ENCODE peak calls at places on chromosome 7, in seven cellular contexts. One of them, this sample, is unnamed.

GRCh38 chr7:128160296-128160695 is 80.8 kb upstream of the LEP start:
- DNase-seq in Caco-2: no peak
- DNase-seq in AG04449: no peak
- DNase-seq in GOT3: no peak
- DNase-seq in AG09309: no peak
- DNase-seq in NCI-H1092: no peak
- DNase-seq in HT1080: no peak
- DNase-seq in this sample: no peak

GRCh38 chr7:81842361-81842760 is 72.5 kb upstream of the HGF start:
- DNase-seq in GOT3: no peak
- DNase-seq in Caco-2: no peak
- DNase-seq in HT1080: no peak
- DNase-seq in NCI-H1092: no peak
- DNase-seq in AG09309: no peak
- DNase-seq in AG04449: no peak
- DNase-seq in this sample: no peak

GRCh38 chr7:66739477-66739876 is 1.1 kb upstream of the RABGEF1 start:
- DNase-seq in NCI-H1092: no peak
- DNase-seq in AG04449: no peak
- DNase-seq in HT1080: no peak
- DNase-seq in GOT3: no peak
- DNase-seq in AG09309: no peak
- DNase-seq in Caco-2: no peak
- DNase-seq in this sample: no peak

GRCh38 chr7:84336303-84336702 is 141.7 kb upstream of the SEMA3A start:
- DNase-seq in GOT3: no peak
- DNase-seq in HT1080: no peak
- DNase-seq in AG09309: no peak
- DNase-seq in NCI-H1092: no peak
- DNase-seq in Caco-2: peak; percentile 66
- DNase-seq in AG04449: peak; percentile 76
- DNase-seq in this sample: no peak

GRCh38 chr7:25886387-25887240 is 265.4 kb upstream of the NFE2L3 start:
- DNase-seq in NCI-H1092: no peak
- DNase-seq in AG04449: no peak
- DNase-seq in HT1080: no peak
- DNase-seq in AG09309: no peak
- DNase-seq in Caco-2: no peak
- DNase-seq in GOT3: no peak
- DNase-seq in this sample: no peak

GRCh38 chr7:4014649-4015048 is 667.4 kb upstream of the FOXK1 start:
- DNase-seq in AG09309: no peak
- DNase-seq in AG04449: no peak
- DNase-seq in HT1080: no peak
- DNase-seq in Caco-2: no peak
- DNase-seq in NCI-H1092: no peak
- DNase-seq in GOT3: no peak
- DNase-seq in this sample: no peak

GRCh38 chr7:66542528-66543373 is 85.9 kb upstream of the KCTD7 start:
- DNase-seq in Caco-2: no peak
- DNase-seq in AG09309: no peak
- DNase-seq in AG04449: no peak
- DNase-seq in HT1080: peak; percentile 63
- DNase-seq in NCI-H1092: no peak
- DNase-seq in GOT3: no peak
- DNase-seq in this sample: no peak

GRCh38 chr7:12322287-12322902 is 81.3 kb downstream of the VWDE start:
- DNase-seq in AG04449: peak; percentile 2
- DNase-seq in GOT3: no peak
- DNase-seq in HT1080: no peak
- DNase-seq in NCI-H1092: no peak
- DNase-seq in AG09309: no peak
- DNase-seq in Caco-2: no peak
- DNase-seq in this sample: no peak

GRCh38 chr7:125424721-125425120 is 495.1 kb upstream of the POT1 start:
- DNase-seq in AG04449: no peak
- DNase-seq in Caco-2: no peak
- DNase-seq in GOT3: no peak
- DNase-seq in AG09309: no peak
- DNase-seq in NCI-H1092: no peak
- DNase-seq in HT1080: no peak
- DNase-seq in this sample: no peak

GRCh38 chr7:25852995-25853713 is 298.8 kb upstream of the NFE2L3 start:
- DNase-seq in AG04449: no peak
- DNase-seq in NCI-H1092: no peak
- DNase-seq in AG09309: no peak
- DNase-seq in Caco-2: no peak
- DNase-seq in HT1080: no peak
- DNase-seq in GOT3: no peak
- DNase-seq in this sample: no peak

GRCh38 chr7:116777613-116778380 is 84.6 kb upstream of the CAPZA2 start:
- DNase-seq in Caco-2: no peak
- DNase-seq in HT1080: peak; percentile 46
- DNase-seq in GOT3: no peak
- DNase-seq in NCI-H1092: no peak
- DNase-seq in AG09309: peak; percentile 50
- DNase-seq in AG04449: peak; percentile 59
- DNase-seq in this sample: peak; percentile 9

GRCh38 chr7:138292951-138293350 is 167.1 kb upstream of the TRIM24 start:
- DNase-seq in AG09309: no peak
- DNase-seq in NCI-H1092: no peak
- DNase-seq in GOT3: no peak
- DNase-seq in AG04449: no peak
- DNase-seq in HT1080: no peak
- DNase-seq in Caco-2: no peak
- DNase-seq in this sample: no peak

GRCh38 chr7:87474533-87475358 is 734 bp downstream of the ABCB4 start:
- DNase-seq in HT1080: peak; percentile 13
- DNase-seq in AG04449: no peak
- DNase-seq in NCI-H1092: no peak
- DNase-seq in AG09309: peak; percentile 46
- DNase-seq in Caco-2: no peak
- DNase-seq in GOT3: no peak
- DNase-seq in this sample: no peak

GRCh38 chr7:130961128-130961601 is 227.2 kb upstream of the KLF14 start:
- DNase-seq in GOT3: no peak
- DNase-seq in AG04449: peak; percentile 57
- DNase-seq in AG09309: peak; percentile 76
- DNase-seq in NCI-H1092: no peak
- DNase-seq in HT1080: peak; percentile 92
- DNase-seq in Caco-2: no peak
- DNase-seq in this sample: no peak

GRCh38 chr7:5284304-5285281 is 1.9 kb downstream of the SLC29A4 start:
- DNase-seq in NCI-H1092: peak; percentile 93
- DNase-seq in HT1080: no peak
- DNase-seq in AG09309: no peak
- DNase-seq in AG04449: no peak
- DNase-seq in GOT3: no peak
- DNase-seq in Caco-2: peak; percentile 71
- DNase-seq in this sample: no peak

GRCh38 chr7:17498230-17498629 is 199.8 kb downstream of the AHR start:
- DNase-seq in HT1080: no peak
- DNase-seq in AG09309: no peak
- DNase-seq in GOT3: no peak
- DNase-seq in NCI-H1092: no peak
- DNase-seq in AG04449: no peak
- DNase-seq in Caco-2: no peak
- DNase-seq in this sample: no peak

GRCh38 chr7:47153571-47153970 is 428.3 kb downstream of the TNS3 start:
- DNase-seq in GOT3: no peak
- DNase-seq in HT1080: no peak
- DNase-seq in NCI-H1092: peak; percentile 48
- DNase-seq in AG04449: no peak
- DNase-seq in AG09309: no peak
- DNase-seq in Caco-2: no peak
- DNase-seq in this sample: no peak

GRCh38 chr7:88331322-88331721 is 24.6 kb upstream of the STEAP4 start:
- DNase-seq in HT1080: no peak
- DNase-seq in Caco-2: no peak
- DNase-seq in AG04449: no peak
- DNase-seq in AG09309: no peak
- DNase-seq in GOT3: no peak
- DNase-seq in NCI-H1092: no peak
- DNase-seq in this sample: no peak

GRCh38 chr7:139635521-139636240 is 112.2 kb downstream of the CLEC2L start:
- DNase-seq in HT1080: no peak
- DNase-seq in Caco-2: no peak
- DNase-seq in NCI-H1092: no peak
- DNase-seq in AG04449: no peak
- DNase-seq in GOT3: no peak
- DNase-seq in AG09309: no peak
- DNase-seq in this sample: no peak

GRCh38 chr7:114977277-114977676 is 55.4 kb downstream of the MDFIC start:
- DNase-seq in GOT3: no peak
- DNase-seq in AG04449: no peak
- DNase-seq in NCI-H1092: no peak
- DNase-seq in AG09309: no peak
- DNase-seq in HT1080: no peak
- DNase-seq in Caco-2: no peak
- DNase-seq in this sample: no peak

GRCh38 chr7:97215556-97215955 is 98.1 kb downstream of the SDHAF3 start:
- DNase-seq in HT1080: no peak
- DNase-seq in GOT3: no peak
- DNase-seq in AG04449: no peak
- DNase-seq in NCI-H1092: no peak
- DNase-seq in AG09309: no peak
- DNase-seq in Caco-2: peak; percentile 42
- DNase-seq in this sample: no peak

GRCh38 chr7:105224884-105225651 is 163.7 kb downstream of the SRPK2 start:
- DNase-seq in GOT3: no peak
- DNase-seq in AG04449: peak; percentile 76
- DNase-seq in Caco-2: no peak
- DNase-seq in AG09309: peak; percentile 66
- DNase-seq in HT1080: peak; percentile 96
- DNase-seq in NCI-H1092: no peak
- DNase-seq in this sample: peak; percentile 40

GRCh38 chr7:156069897-156070296 is 257.6 kb upstream of the SHH start:
- DNase-seq in AG09309: no peak
- DNase-seq in GOT3: no peak
- DNase-seq in HT1080: no peak
- DNase-seq in NCI-H1092: no peak
- DNase-seq in Caco-2: no peak
- DNase-seq in AG04449: no peak
- DNase-seq in this sample: no peak

GRCh38 chr7:53119514-53119933 is 84.1 kb downstream of the POM121L12 start:
- DNase-seq in AG04449: no peak
- DNase-seq in Caco-2: no peak
- DNase-seq in NCI-H1092: no peak
- DNase-seq in HT1080: peak; percentile 32
- DNase-seq in AG09309: no peak
- DNase-seq in GOT3: no peak
- DNase-seq in this sample: no peak

GRCh38 chr7:91801331-91801983 is 79.0 kb downstream of the MTERF1 start:
- DNase-seq in AG09309: no peak
- DNase-seq in GOT3: no peak
- DNase-seq in NCI-H1092: no peak
- DNase-seq in HT1080: no peak
- DNase-seq in Caco-2: no peak
- DNase-seq in AG04449: no peak
- DNase-seq in this sample: no peak

GRCh38 chr7:117219485-117219884 is 103.4 kb downstream of the WNT2 start:
- DNase-seq in HT1080: peak; percentile 72
- DNase-seq in Caco-2: no peak
- DNase-seq in AG04449: no peak
- DNase-seq in AG09309: no peak
- DNase-seq in GOT3: no peak
- DNase-seq in NCI-H1092: no peak
- DNase-seq in this sample: no peak

GRCh38 chr7:24169077-24169624 is 114.8 kb upstream of the NPY start:
- DNase-seq in Caco-2: no peak
- DNase-seq in GOT3: no peak
- DNase-seq in HT1080: no peak
- DNase-seq in NCI-H1092: no peak
- DNase-seq in AG04449: no peak
- DNase-seq in AG09309: no peak
- DNase-seq in this sample: no peak

GRCh38 chr7:141949068-141949467 is 2.3 kb upstream of the CLEC5A start:
- DNase-seq in AG09309: no peak
- DNase-seq in GOT3: no peak
- DNase-seq in AG04449: no peak
- DNase-seq in Caco-2: no peak
- DNase-seq in HT1080: no peak
- DNase-seq in NCI-H1092: no peak
- DNase-seq in this sample: no peak

GRCh38 chr7:6577369-6578113 is at the start of gene ZDHHC4:
- DNase-seq in AG09309: no peak
- DNase-seq in NCI-H1092: peak; percentile 94
- DNase-seq in GOT3: peak; percentile 72
- DNase-seq in HT1080: peak; percentile 81
- DNase-seq in Caco-2: peak; percentile 89
- DNase-seq in AG04449: peak; percentile 33
- DNase-seq in this sample: peak; percentile 51

GRCh38 chr7:148078126-148078525 is 512.4 kb upstream of the C7orf33 start:
- DNase-seq in AG09309: no peak
- DNase-seq in Caco-2: no peak
- DNase-seq in NCI-H1092: peak; percentile 43
- DNase-seq in GOT3: no peak
- DNase-seq in AG04449: no peak
- DNase-seq in HT1080: no peak
- DNase-seq in this sample: no peak

GRCh38 chr7:149735181-149735602 is 38.2 kb downstream of the ZNF467 start:
- DNase-seq in NCI-H1092: no peak
- DNase-seq in GOT3: no peak
- DNase-seq in AG09309: no peak
- DNase-seq in AG04449: no peak
- DNase-seq in Caco-2: no peak
- DNase-seq in HT1080: no peak
- DNase-seq in this sample: no peak

GRCh38 chr7:99143853-99144672 is at the start of gene SMURF1:
- DNase-seq in AG09309: no peak
- DNase-seq in GOT3: peak; percentile 35
- DNase-seq in NCI-H1092: peak; percentile 52
- DNase-seq in HT1080: peak; percentile 47
- DNase-seq in Caco-2: peak; percentile 55
- DNase-seq in AG04449: no peak
- DNase-seq in this sample: peak; percentile 38

GRCh38 chr7:157973971-157974677 is 613.5 kb downstream of the PTPRN2 start:
- DNase-seq in GOT3: no peak
- DNase-seq in AG04449: no peak
- DNase-seq in HT1080: no peak
- DNase-seq in NCI-H1092: no peak
- DNase-seq in AG09309: no peak
- DNase-seq in Caco-2: no peak
- DNase-seq in this sample: no peak

GRCh38 chr7:13130321-13130720 is 442.9 kb downstream of the ARL4A start:
- DNase-seq in Caco-2: no peak
- DNase-seq in AG04449: no peak
- DNase-seq in HT1080: no peak
- DNase-seq in NCI-H1092: no peak
- DNase-seq in AG09309: no peak
- DNase-seq in GOT3: no peak
- DNase-seq in this sample: no peak

GRCh38 chr7:155715406-155715805 is 70.9 kb downstream of the RBM33 start:
- DNase-seq in AG04449: no peak
- DNase-seq in GOT3: no peak
- DNase-seq in AG09309: no peak
- DNase-seq in HT1080: no peak
- DNase-seq in Caco-2: no peak
- DNase-seq in NCI-H1092: no peak
- DNase-seq in this sample: no peak

GRCh38 chr7:148368562-148368961 is 222.0 kb upstream of the C7orf33 start:
- DNase-seq in Caco-2: no peak
- DNase-seq in GOT3: no peak
- DNase-seq in NCI-H1092: no peak
- DNase-seq in AG09309: no peak
- DNase-seq in HT1080: no peak
- DNase-seq in AG04449: no peak
- DNase-seq in this sample: no peak